ENCODE peak calls at places on chromosomes 13 and 19, in eight cellular contexts. R is endothelial cell of umbilical vein; E is IMR-90; D is breast epithelium; I is neuronal stem cell; F is CD8-positive, alpha-beta T cell; B is PC-9; A is CD8-positive, alpha-beta memory T cell. S is an unnamed sample. For H3K4me1 and H3K36me3, the result is how much of the 10 kb centered on the place peaks cover.

GRCh38 chr19:29188289-29188688 is 24.7 kb downstream of the UQCRFS1 start:
- DNase-seq in R (no peak), B (no peak), E (no peak), I (no peak), D (no peak), F (no peak), A (no peak), S (no peak)

GRCh38 chr13:59024434-59024833 is 1139.3 kb downstream of the DIAPH3 start:
- DNase-seq in I (no peak), A (no peak), F (no peak), E (no peak), D (no peak), R (no peak), B (no peak), S (no peak)

GRCh38 chr19:13689050-13689449 is 75.3 kb upstream of the MRI1 start:
- DNase-seq in I (peak), D (no peak), A (no peak), E (peak), R (peak), F (no peak), B (no peak), S (no peak)

GRCh38 chr13:89740994-89741678 is 1606.4 kb upstream of the MIR17HG start:
- DNase-seq in I (no peak), A (no peak), R (no peak), B (no peak), F (no peak), E (no peak), D (no peak), S (no peak)

GRCh38 chr13:24053505-24054251 is 106.8 kb upstream of the SPATA13 start:
- DNase-seq in D (peak), I (peak), B (peak), R (peak), E (peak), F (peak), A (peak), S (peak)

GRCh38 chr19:1648926-1649541 is 3.4 kb downstream of the TCF3 start:
- DNase-seq in I (no peak), R (no peak), F (no peak), B (no peak), E (no peak), D (no peak), A (no peak), S (no peak)

GRCh38 chr19:46783670-46784069 is 4.7 kb downstream of the SLC1A5 start:
- DNase-seq in E (no peak), B (no peak), I (no peak), R (no peak), A (no peak), D (no peak), F (no peak), S (no peak)

GRCh38 chr19:28737021-28737525 is 475.9 kb downstream of the UQCRFS1 start:
- DNase-seq in F (no peak), D (no peak), E (peak), B (no peak), I (no peak), A (peak), R (no peak), S (peak)

GRCh38 chr13:75685239-75685697 is 49.1 kb downstream of the LMO7 start:
- DNase-seq in F (no peak), B (peak), R (peak), A (no peak), D (peak), E (peak), I (peak), S (no peak)

GRCh38 chr13:98925949-98926348 is 51.9 kb downstream of the DOCK9 start:
- DNase-seq in F (no peak), B (no peak), R (no peak), A (no peak), D (no peak), I (no peak), E (no peak), S (no peak)

GRCh38 chr19:56671613-56671994 is at the start of gene ZNF835:
- DNase-seq in A (peak), D (peak), E (no peak), I (peak), F (peak), R (no peak), B (no peak), S (peak)

GRCh38 chr13:85278851-85279250 is 520.4 kb downstream of the SLITRK6 start:
- DNase-seq in D (no peak), F (no peak), A (no peak), B (no peak), E (no peak), R (no peak), I (no peak), S (no peak)

GRCh38 chr19:8305798-8306197 is 2.4 kb downstream of the CD320 start:
- DNase-seq in B (no peak), E (no peak), R (no peak), I (no peak), A (no peak), D (no peak), F (no peak), S (no peak)

GRCh38 chr19:14906711-14907110 is 20.8 kb upstream of the OR7A17 start:
- DNase-seq in A (no peak), R (no peak), F (no peak), I (no peak), E (no peak), B (no peak), D (no peak), S (no peak)

GRCh38 chr19:51138549-51138979 is 3.5 kb upstream of the SIGLEC7 start:
- DNase-seq in I (no peak), R (no peak), F (no peak), E (no peak), A (no peak), B (no peak), D (no peak), S (no peak)

GRCh38 chr13:93818345-93818744 is 591.7 kb downstream of the GPC6 start:
- DNase-seq in B (no peak), D (no peak), F (no peak), I (no peak), E (no peak), R (no peak), A (no peak), S (no peak)

GRCh38 chr19:936175-936546 is 10.3 kb downstream of the ARID3A start:
- DNase-seq in R (no peak), F (no peak), E (no peak), B (no peak), A (no peak), I (no peak), D (no peak), S (no peak)

GRCh38 chr19:54335979-54336892 is 2.7 kb downstream of the LILRA4 start:
- DNase-seq in A (no peak), I (no peak), B (no peak), R (no peak), F (no peak), E (no peak), D (no peak), S (no peak)

GRCh38 chr13:100139822-100140221 is 50.9 kb downstream of the PCCA start:
- DNase-seq in R (no peak), B (no peak), A (no peak), I (no peak), D (no peak), E (peak), F (no peak), S (no peak)

GRCh38 chr13:104779311-104779710 is 1713.1 kb upstream of the SLC10A2 start:
- DNase-seq in B (no peak), D (no peak), E (peak), A (no peak), R (no peak), I (peak), F (no peak), S (no peak)

GRCh38 chr13:50075619-50076097 is 60.4 kb downstream of the KCNRG start:
- DNase-seq in I (no peak), D (no peak), R (peak), B (no peak), E (no peak), F (no peak), A (no peak), S (peak)

GRCh38 chr13:79468819-79469218 is 12.1 kb upstream of the NDFIP2 start:
- DNase-seq in R (no peak), D (no peak), A (no peak), I (no peak), B (no peak), E (no peak), F (no peak), S (no peak)

GRCh38 chr13:24664726-24665409 is 15.3 kb upstream of the ATP12A start:
- DNase-seq in D (no peak), F (no peak), B (peak), E (peak), R (no peak), A (no peak), I (no peak), S (no peak)

GRCh38 chr19:55015126-55015525 is 22.9 kb downstream of the GP6 start:
- DNase-seq in A (no peak), D (no peak), I (no peak), F (no peak), E (no peak), B (no peak), R (no peak), S (no peak)

GRCh38 chr13:48769107-48769704 is 115.5 kb downstream of the CYSLTR2 start:
- DNase-seq in A (peak), D (peak), F (peak), I (peak), B (peak), R (peak), E (peak), S (peak)

GRCh38 chr13:90723381-90723780 is 624.1 kb upstream of the MIR17HG start:
- DNase-seq in A (no peak), D (no peak), B (no peak), F (no peak), E (no peak), R (no peak), I (no peak), S (no peak)

GRCh38 chr13:80574113-80574512 is 233.2 kb upstream of the SPRY2 start:
- DNase-seq in I (no peak), F (no peak), R (no peak), A (no peak), E (no peak), B (no peak), D (no peak), S (no peak)

GRCh38 chr19:40693896-40694295 is 3.4 kb upstream of the NUMBL start:
- DNase-seq in D (no peak), R (no peak), E (no peak), B (no peak), I (no peak), A (no peak), F (no peak), S (no peak)

GRCh38 chr13:111621164-111621563 is 300.7 kb downstream of the TEX29 start:
- DNase-seq in I (no peak), F (no peak), E (no peak), A (no peak), R (no peak), D (no peak), B (no peak), S (no peak)

GRCh38 chr13:82477436-82477835 is 1404.8 kb downstream of the SLITRK1 start:
- DNase-seq in D (no peak), I (no peak), E (no peak), A (no peak), R (no peak), F (no peak), B (no peak), S (no peak)

GRCh38 chr13:105050696-105051095 is 1484.8 kb downstream of the EFNB2 start:
- DNase-seq in F (no peak), B (no peak), R (no peak), A (no peak), I (no peak), D (no peak), E (peak), S (no peak)

DNA sequence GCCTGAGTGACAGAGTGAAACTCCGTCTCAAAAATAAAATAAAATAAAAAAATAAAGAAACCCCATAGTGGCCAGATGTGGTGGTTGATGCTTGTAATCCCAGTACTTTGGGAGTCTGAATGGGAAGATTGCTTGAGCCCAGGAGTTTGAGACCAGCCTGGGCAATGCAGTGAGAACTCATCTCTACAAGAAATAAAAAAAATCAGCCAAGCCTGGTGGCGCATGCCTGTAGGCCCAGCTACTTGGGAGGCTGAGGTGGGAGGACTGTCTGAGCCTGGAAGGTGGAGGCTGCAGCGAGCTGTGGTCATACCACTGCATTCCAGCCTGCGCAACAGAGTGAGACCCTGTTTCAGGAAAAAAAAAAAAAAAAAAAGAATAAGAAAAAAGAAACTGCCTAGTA is 53.8 kb downstream of the ZNF627 start:
- DNase-seq in R (no peak), D (no peak), B (no peak), E (no peak), I (no peak), A (no peak), F (no peak), S (no peak)
- H3K4me3 ChIP-seq in R (no peak), D (no peak), B (no peak), E (no peak), I (no peak), A (no peak), F (no peak), S (no peak)

GRCh38 chr13:112879283-112879833 is 89.7 kb upstream of the MCF2L start:
- DNase-seq in B (no peak), R (no peak), F (no peak), D (no peak), A (no peak), E (peak), I (no peak), S (no peak)
- H3K4me1 ChIP-seq in B (under half), R (under half), F (under half), D (under half), A (under half), E (under half), I (under half), S (under half)

GRCh38 chr19:49888478-49888901 is 8.2 kb downstream of the IL4I1 start:
- DNase-seq in F (no peak), E (no peak), A (no peak), D (no peak), I (no peak), B (no peak), R (no peak), S (no peak)
- H3K36me3 ChIP-seq in F (under half), E (under half), A (under half), D (under half), I (under half), B (under half), R (under half), S (under half)

DNA sequence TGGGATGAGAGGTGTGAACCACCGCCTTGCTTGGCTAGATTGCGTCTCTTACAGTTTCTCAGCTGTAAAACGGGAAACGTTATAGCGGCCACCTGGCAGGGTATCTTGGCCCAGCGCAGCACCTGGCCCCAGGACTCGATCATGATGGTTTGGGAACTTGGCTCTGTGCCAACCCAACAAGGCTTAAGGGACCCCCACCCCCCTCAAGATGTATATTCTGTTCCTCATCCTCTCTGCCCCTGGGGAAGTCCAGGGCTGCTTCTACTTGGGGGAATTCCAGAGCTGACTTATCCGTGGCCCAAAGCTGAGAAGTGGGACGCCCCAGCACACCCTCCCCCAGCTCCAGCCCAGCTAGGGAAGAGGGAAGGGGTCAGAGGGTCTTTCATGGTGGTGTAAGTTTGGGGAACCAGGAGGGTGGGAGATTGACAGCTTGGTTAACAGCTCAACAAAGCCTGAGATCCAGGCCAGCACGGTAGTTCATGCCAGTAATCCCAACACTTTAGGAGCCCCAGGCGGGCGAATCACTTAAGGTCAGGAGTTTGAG is 695 bp downstream of the ICAM1 start:
- DNase-seq in F (no peak), E (peak), B (no peak), I (no peak), D (no peak), A (no peak), R (peak), S (peak)
- H3K4me3 ChIP-seq in F (peak), E (peak), B (peak), I (peak), D (peak), A (peak), R (peak), S (peak)

DNA sequence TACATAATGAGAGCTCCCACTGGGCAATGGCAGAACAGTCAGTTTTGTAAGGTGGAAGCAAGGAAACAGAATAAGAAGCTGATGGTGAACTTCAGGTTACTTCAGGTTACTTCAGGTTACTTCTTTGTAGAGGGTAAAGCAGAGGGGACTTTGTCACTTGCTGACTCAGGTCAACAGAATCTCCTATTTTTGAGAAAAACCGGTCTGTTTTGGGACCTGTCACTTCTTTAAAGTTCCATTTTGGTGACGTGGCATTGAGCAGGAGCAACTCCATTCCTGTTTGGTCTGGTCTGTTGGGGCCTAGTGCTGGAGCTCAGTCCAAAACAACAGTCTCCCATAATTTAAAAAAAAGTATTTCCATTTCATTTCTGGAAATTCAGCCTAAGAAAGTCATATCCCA is 29.7 kb downstream of the ATP11A start:
- DNase-seq in D (no peak), R (no peak), B (peak), E (no peak), F (no peak), A (no peak), I (no peak), S (no peak)
- H3K4me1 ChIP-seq in D (under half), R (under half), B (half or more), E (under half), F (under half), A (under half), I (under half), S (under half)

GRCh38 chr13:84230568-84230967 is 348.3 kb upstream of the SLITRK1 start:
- DNase-seq in E (no peak), B (no peak), R (no peak), I (no peak), A (no peak), D (no peak), F (no peak), S (no peak)
- H3K36me3 ChIP-seq in E (under half), B (under half), R (under half), I (under half), A (under half), D (under half), F (under half), S (under half)

DNA sequence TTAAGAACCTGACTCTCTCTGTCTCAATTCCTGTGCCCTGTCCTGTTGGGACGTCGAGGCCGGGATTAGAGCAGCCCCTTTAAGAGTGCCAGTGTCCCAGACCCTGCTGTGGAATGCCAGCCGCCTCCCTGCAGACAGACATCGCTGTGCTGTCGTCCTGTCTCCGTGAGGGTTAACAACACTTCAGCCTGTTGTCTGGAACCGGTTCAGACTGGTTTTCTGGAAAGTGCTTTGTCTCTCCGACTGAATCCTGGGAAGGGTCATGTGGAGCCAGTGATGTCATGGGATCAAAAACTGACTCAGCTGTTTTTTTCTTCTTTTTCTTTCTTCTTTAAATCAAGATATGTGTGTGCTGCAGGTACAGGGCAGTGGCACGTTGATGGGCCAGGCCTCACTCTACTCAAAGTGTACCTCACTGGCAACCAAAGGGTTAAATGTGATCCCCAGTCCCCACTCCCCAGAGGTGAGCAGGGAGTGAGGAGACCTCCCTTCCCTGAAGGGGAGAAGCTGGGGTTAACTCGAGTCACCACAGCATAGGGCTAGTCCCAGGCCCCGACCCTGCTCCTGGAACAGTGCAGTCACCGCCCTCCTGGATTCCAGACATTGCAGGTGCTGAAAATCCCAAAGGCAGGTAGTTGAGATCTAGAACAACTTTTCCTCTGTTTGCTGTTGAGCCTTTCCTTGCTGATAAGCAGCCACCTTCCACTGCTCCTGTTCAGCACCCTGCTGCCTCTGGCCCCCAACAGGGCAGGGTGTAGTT is 50.8 kb downstream of the TSSK6 start:
- DNase-seq in F (no peak), A (no peak), R (peak), B (no peak), E (peak), I (peak), D (no peak), S (no peak)
- H3K4me3 ChIP-seq in F (no peak), A (no peak), R (no peak), B (no peak), E (no peak), I (no peak), D (peak), S (no peak)

DNA sequence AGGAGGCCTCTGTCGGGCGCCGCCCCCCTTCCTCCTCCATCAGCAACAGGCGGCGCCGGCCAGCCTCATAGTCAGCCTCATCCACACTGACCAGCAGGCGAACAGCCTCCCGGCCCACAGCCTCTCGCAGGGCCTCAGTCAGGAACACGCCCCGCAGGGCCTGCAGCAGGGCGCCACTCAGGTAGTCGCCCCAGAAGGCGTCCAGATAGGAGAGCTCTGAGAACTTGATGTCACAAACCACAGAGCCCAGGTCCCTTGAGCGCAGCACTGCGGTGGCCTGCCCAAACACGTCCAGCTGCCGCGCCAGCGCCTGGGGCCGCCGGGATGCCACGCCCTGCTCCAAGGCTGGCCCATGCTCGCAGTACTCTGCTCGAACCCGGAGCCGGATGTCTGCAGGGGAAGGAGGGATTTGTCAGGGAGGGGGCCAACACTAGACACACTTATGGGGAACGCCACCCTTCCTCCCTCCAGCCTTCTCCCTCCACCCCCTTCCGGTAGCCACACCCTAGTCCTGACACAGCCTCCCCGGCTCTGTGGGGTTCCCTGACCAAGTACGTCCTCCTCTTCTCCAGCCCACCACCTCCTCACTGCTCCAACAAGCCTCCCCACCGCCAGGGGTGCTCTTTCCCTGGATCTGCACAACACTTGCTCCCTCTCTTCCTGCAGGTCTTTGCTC is 17.9 kb downstream of the DEDD2 start:
- DNase-seq in F (peak), D (no peak), I (no peak), A (peak), E (no peak), R (no peak), B (no peak), S (peak)
- H3K4me1 ChIP-seq in F (half or more), D (under half), I (under half), A (half or more), E (under half), R (under half), B (under half), S (half or more)